ENCODE peak calls at places on chromosomes 5 and 9, in nine cellular contexts. One of them, this sample, is unnamed. For H3K4me1, the result is how much of the 10 kb centered on the place peaks cover.

GRCh38 chr9:2241461-2241874 is 226.3 kb downstream of the SMARCA2 start:
- DNase-seq in ovary: peak
- DNase-seq in sigmoid colon: no peak
- DNase-seq in endothelial cell of umbilical vein: peak
- DNase-seq in psoas muscle: peak
- DNase-seq in PC-9: no peak
- DNase-seq in hepatocyte: peak
- DNase-seq in stomach: no peak
- DNase-seq in spleen: peak
- DNase-seq in this sample: peak

GRCh38 chr5:147671365-147671764 is 111.2 kb downstream of the JAKMIP2 start:
- DNase-seq in hepatocyte: peak
- DNase-seq in sigmoid colon: no peak
- DNase-seq in stomach: no peak
- DNase-seq in endothelial cell of umbilical vein: no peak
- DNase-seq in psoas muscle: no peak
- DNase-seq in spleen: no peak
- DNase-seq in ovary: no peak
- DNase-seq in PC-9: no peak
- DNase-seq in this sample: no peak

GRCh38 chr9:129597355-129598088 is 23.4 kb downstream of the C9orf50 start:
- DNase-seq in sigmoid colon: peak
- DNase-seq in ovary: peak
- DNase-seq in psoas muscle: peak
- DNase-seq in hepatocyte: peak
- DNase-seq in spleen: no peak
- DNase-seq in endothelial cell of umbilical vein: peak
- DNase-seq in stomach: peak
- DNase-seq in PC-9: no peak
- DNase-seq in this sample: no peak

GRCh38 chr9:80796662-80797426 is 892.5 kb downstream of the TLE1 start:
- DNase-seq in hepatocyte: peak
- DNase-seq in stomach: no peak
- DNase-seq in spleen: no peak
- DNase-seq in ovary: no peak
- DNase-seq in psoas muscle: no peak
- DNase-seq in sigmoid colon: peak
- DNase-seq in PC-9: no peak
- DNase-seq in endothelial cell of umbilical vein: no peak
- DNase-seq in this sample: no peak

GRCh38 chr5:21680661-21681060 is 1172.5 kb downstream of the CDH12 start:
- DNase-seq in PC-9: peak
- DNase-seq in spleen: no peak
- DNase-seq in psoas muscle: no peak
- DNase-seq in sigmoid colon: no peak
- DNase-seq in ovary: no peak
- DNase-seq in endothelial cell of umbilical vein: no peak
- DNase-seq in stomach: no peak
- DNase-seq in hepatocyte: no peak
- DNase-seq in this sample: no peak

GRCh38 chr5:142600092-142600491 is 85.8 kb downstream of the FGF1 start:
- DNase-seq in hepatocyte: no peak
- DNase-seq in sigmoid colon: no peak
- DNase-seq in stomach: no peak
- DNase-seq in endothelial cell of umbilical vein: no peak
- DNase-seq in PC-9: no peak
- DNase-seq in spleen: no peak
- DNase-seq in psoas muscle: no peak
- DNase-seq in ovary: no peak
- DNase-seq in this sample: no peak

GRCh38 chr5:96709152-96709821 is 47.1 kb downstream of the CAST start:
- DNase-seq in ovary: no peak
- DNase-seq in psoas muscle: no peak
- DNase-seq in sigmoid colon: no peak
- DNase-seq in endothelial cell of umbilical vein: no peak
- DNase-seq in stomach: no peak
- DNase-seq in spleen: no peak
- DNase-seq in PC-9: no peak
- DNase-seq in hepatocyte: no peak
- DNase-seq in this sample: no peak

GRCh38 chr5:130237721-130238120 is 333.5 kb downstream of the CHSY3 start:
- DNase-seq in hepatocyte: no peak
- DNase-seq in stomach: no peak
- DNase-seq in ovary: no peak
- DNase-seq in spleen: no peak
- DNase-seq in endothelial cell of umbilical vein: peak
- DNase-seq in psoas muscle: no peak
- DNase-seq in sigmoid colon: no peak
- DNase-seq in PC-9: no peak
- DNase-seq in this sample: no peak

GRCh38 chr5:140256726-140257125 is 46.2 kb downstream of the PFDN1 start:
- DNase-seq in PC-9: no peak
- DNase-seq in ovary: no peak
- DNase-seq in endothelial cell of umbilical vein: no peak
- DNase-seq in sigmoid colon: no peak
- DNase-seq in psoas muscle: no peak
- DNase-seq in stomach: no peak
- DNase-seq in hepatocyte: no peak
- DNase-seq in spleen: no peak
- DNase-seq in this sample: no peak

GRCh38 chr5:151733727-151734408 is 24.6 kb downstream of the ATOX1 start:
- DNase-seq in spleen: no peak
- DNase-seq in hepatocyte: no peak
- DNase-seq in ovary: no peak
- DNase-seq in psoas muscle: no peak
- DNase-seq in stomach: no peak
- DNase-seq in endothelial cell of umbilical vein: no peak
- DNase-seq in PC-9: no peak
- DNase-seq in sigmoid colon: no peak
- DNase-seq in this sample: no peak

GRCh38 chr9:110206388-110206787 is 1.6 kb downstream of the C9orf152 start:
- DNase-seq in ovary: no peak
- DNase-seq in sigmoid colon: no peak
- DNase-seq in PC-9: no peak
- DNase-seq in endothelial cell of umbilical vein: no peak
- DNase-seq in psoas muscle: no peak
- DNase-seq in stomach: peak
- DNase-seq in hepatocyte: no peak
- DNase-seq in spleen: no peak
- DNase-seq in this sample: no peak

GRCh38 chr9:4980046-4980727 is 4.9 kb upstream of the JAK2 start:
- DNase-seq in psoas muscle: no peak
- DNase-seq in PC-9: peak
- DNase-seq in ovary: no peak
- DNase-seq in endothelial cell of umbilical vein: no peak
- DNase-seq in sigmoid colon: no peak
- DNase-seq in stomach: no peak
- DNase-seq in spleen: no peak
- DNase-seq in hepatocyte: no peak
- DNase-seq in this sample: no peak

GRCh38 chr5:156456857-156457256 is 129.9 kb downstream of the SGCD start:
- DNase-seq in psoas muscle: no peak
- DNase-seq in spleen: no peak
- DNase-seq in hepatocyte: no peak
- DNase-seq in endothelial cell of umbilical vein: no peak
- DNase-seq in ovary: no peak
- DNase-seq in sigmoid colon: no peak
- DNase-seq in stomach: no peak
- DNase-seq in PC-9: no peak
- DNase-seq in this sample: no peak

GRCh38 chr5:88826959-88827585 is 55.9 kb downstream of the MEF2C start:
- DNase-seq in ovary: no peak
- DNase-seq in hepatocyte: peak
- DNase-seq in psoas muscle: no peak
- DNase-seq in sigmoid colon: peak
- DNase-seq in PC-9: no peak
- DNase-seq in endothelial cell of umbilical vein: peak
- DNase-seq in stomach: no peak
- DNase-seq in spleen: peak
- DNase-seq in this sample: peak

GRCh38 chr5:150357326-150358260 is at the start of gene TCOF1:
- DNase-seq in PC-9: peak
- DNase-seq in endothelial cell of umbilical vein: peak
- DNase-seq in ovary: peak
- DNase-seq in psoas muscle: peak
- DNase-seq in hepatocyte: peak
- DNase-seq in spleen: peak
- DNase-seq in sigmoid colon: peak
- DNase-seq in stomach: peak
- DNase-seq in this sample: peak

GRCh38 chr5:150353395-150353675 is 4.2 kb upstream of the TCOF1 start:
- DNase-seq in endothelial cell of umbilical vein: no peak
- DNase-seq in spleen: no peak
- DNase-seq in stomach: no peak
- DNase-seq in ovary: no peak
- DNase-seq in psoas muscle: no peak
- DNase-seq in PC-9: no peak
- DNase-seq in hepatocyte: no peak
- DNase-seq in sigmoid colon: no peak
- DNase-seq in this sample: no peak

GRCh38 chr5:150358261-150359095 is 981 bp downstream of the TCOF1 start:
- DNase-seq in ovary: no peak
- DNase-seq in sigmoid colon: no peak
- DNase-seq in stomach: no peak
- DNase-seq in endothelial cell of umbilical vein: peak
- DNase-seq in PC-9: peak
- DNase-seq in spleen: no peak
- DNase-seq in psoas muscle: no peak
- DNase-seq in hepatocyte: peak
- DNase-seq in this sample: no peak

GRCh38 chr5:150355791-150356190 is 1.7 kb upstream of the TCOF1 start:
- DNase-seq in sigmoid colon: no peak
- DNase-seq in psoas muscle: no peak
- DNase-seq in endothelial cell of umbilical vein: no peak
- DNase-seq in PC-9: no peak
- DNase-seq in spleen: no peak
- DNase-seq in stomach: no peak
- DNase-seq in ovary: no peak
- DNase-seq in hepatocyte: no peak
- DNase-seq in this sample: no peak

DNA sequence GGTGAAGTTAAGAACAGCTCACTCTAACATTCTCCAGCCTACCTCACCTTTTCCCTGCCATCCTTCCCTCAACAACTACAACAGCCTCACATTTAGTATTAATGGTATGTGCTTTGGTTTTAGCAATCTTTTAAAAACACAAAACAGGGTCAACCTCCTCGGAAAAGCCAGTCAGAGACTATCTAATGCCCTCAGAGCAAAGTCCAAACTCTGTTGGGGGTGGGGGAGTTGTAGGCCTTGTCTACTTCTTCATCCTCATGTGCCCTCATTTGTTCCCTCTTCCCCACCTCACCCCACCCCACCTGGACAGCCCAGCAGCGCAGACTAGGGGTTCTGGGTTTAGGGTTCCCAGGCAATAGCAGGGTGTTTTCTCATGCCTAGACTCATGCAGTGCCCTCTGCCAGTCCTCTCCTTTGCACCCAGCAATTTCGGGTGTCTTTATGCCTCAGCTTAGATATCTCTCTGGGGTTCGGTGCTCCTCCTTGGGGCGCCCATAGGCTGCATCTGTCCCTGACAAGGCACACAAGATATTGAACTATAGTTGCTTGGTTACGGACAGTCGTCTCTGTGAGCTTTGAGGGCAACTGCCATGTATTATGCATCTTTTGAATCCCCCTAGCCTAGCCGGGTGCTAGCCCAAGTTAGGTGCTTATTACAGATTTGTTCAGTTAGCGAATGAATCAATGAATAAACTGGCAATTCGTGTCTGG is 767 bp upstream of the TCOF1 start:
- DNase-seq in ovary: no peak
- DNase-seq in stomach: no peak
- DNase-seq in spleen: no peak
- DNase-seq in sigmoid colon: no peak
- DNase-seq in psoas muscle: no peak
- DNase-seq in hepatocyte: no peak
- DNase-seq in endothelial cell of umbilical vein: no peak
- DNase-seq in PC-9: no peak
- DNase-seq in this sample: no peak
- H3K27ac ChIP-seq in ovary: no peak
- H3K27ac ChIP-seq in stomach: peak
- H3K27ac ChIP-seq in spleen: no peak
- H3K27ac ChIP-seq in sigmoid colon: peak
- H3K27ac ChIP-seq in psoas muscle: peak
- H3K27ac ChIP-seq in hepatocyte: peak
- H3K27ac ChIP-seq in endothelial cell of umbilical vein: no peak
- H3K27ac ChIP-seq in PC-9: no peak
- H3K27ac ChIP-seq in this sample: peak

GRCh38 chr5:119268387-119269060 is 87.3 kb upstream of the TNFAIP8 start:
- DNase-seq in spleen: peak
- DNase-seq in sigmoid colon: peak
- DNase-seq in hepatocyte: peak
- DNase-seq in ovary: peak
- DNase-seq in endothelial cell of umbilical vein: peak
- DNase-seq in stomach: peak
- DNase-seq in PC-9: peak
- DNase-seq in psoas muscle: peak
- DNase-seq in this sample: peak
- TF ChIP-seq CTCF in spleen: peak
- TF ChIP-seq CTCF in sigmoid colon: no peak
- TF ChIP-seq CTCF in hepatocyte: no peak
- TF ChIP-seq CTCF in ovary: peak
- TF ChIP-seq CTCF in endothelial cell of umbilical vein: no peak
- TF ChIP-seq CTCF in stomach: no peak
- TF ChIP-seq CTCF in PC-9: no peak
- TF ChIP-seq CTCF in psoas muscle: no peak
- TF ChIP-seq CTCF in this sample: no peak

GRCh38 chr5:171984748-171985419 is 21.6 kb downstream of the FBXW11 start:
- DNase-seq in spleen: no peak
- DNase-seq in psoas muscle: no peak
- DNase-seq in PC-9: no peak
- DNase-seq in sigmoid colon: no peak
- DNase-seq in ovary: no peak
- DNase-seq in stomach: no peak
- DNase-seq in hepatocyte: no peak
- DNase-seq in endothelial cell of umbilical vein: peak
- DNase-seq in this sample: no peak
- H3K4me1 ChIP-seq in spleen: half or more
- H3K4me1 ChIP-seq in psoas muscle: under half
- H3K4me1 ChIP-seq in PC-9: under half
- H3K4me1 ChIP-seq in sigmoid colon: under half
- H3K4me1 ChIP-seq in ovary: under half
- H3K4me1 ChIP-seq in stomach: half or more
- H3K4me1 ChIP-seq in hepatocyte: under half
- H3K4me1 ChIP-seq in endothelial cell of umbilical vein: under half
- H3K4me1 ChIP-seq in this sample: under half

DNA sequence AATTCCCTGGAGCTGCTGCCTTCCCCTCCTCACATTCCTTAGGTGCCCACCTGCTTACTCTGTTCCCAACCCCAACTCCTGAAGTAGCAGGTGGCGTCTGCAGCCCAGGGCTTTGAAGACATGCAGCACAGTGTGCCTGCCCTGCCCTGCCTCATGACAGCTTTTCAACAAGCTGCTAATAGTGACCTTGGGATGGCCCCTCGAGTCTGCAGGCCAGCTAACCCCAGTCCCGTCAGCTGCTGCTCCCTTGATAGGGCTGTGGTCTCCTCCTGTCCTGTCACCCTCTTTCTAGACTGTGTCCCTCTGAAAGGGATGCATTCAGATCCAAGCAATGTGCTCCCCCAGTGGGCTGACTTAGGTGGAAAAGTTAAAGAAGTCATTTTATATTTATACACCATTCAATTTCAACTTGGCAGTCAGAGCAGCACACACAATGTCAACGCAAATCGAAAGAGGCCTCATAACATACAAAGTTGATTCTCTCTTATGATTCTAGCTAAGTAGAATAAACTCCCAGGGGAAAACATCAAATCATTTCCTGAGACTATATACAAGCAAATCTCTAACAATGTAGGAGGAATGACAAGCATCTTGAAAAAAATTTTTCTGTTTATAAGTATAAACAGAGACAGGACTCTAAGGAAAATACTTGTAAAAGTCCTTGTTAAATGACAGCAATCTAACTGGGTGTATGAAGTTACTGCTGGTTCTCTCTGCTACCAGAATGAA is 37.9 kb downstream of the ADRB2 start:
- DNase-seq in psoas muscle: no peak
- DNase-seq in stomach: no peak
- DNase-seq in spleen: no peak
- DNase-seq in PC-9: no peak
- DNase-seq in hepatocyte: no peak
- DNase-seq in sigmoid colon: no peak
- DNase-seq in endothelial cell of umbilical vein: peak
- DNase-seq in ovary: no peak
- DNase-seq in this sample: no peak
- H3K27ac ChIP-seq in psoas muscle: peak
- H3K27ac ChIP-seq in stomach: no peak
- H3K27ac ChIP-seq in spleen: no peak
- H3K27ac ChIP-seq in PC-9: no peak
- H3K27ac ChIP-seq in hepatocyte: no peak
- H3K27ac ChIP-seq in sigmoid colon: peak
- H3K27ac ChIP-seq in endothelial cell of umbilical vein: no peak
- H3K27ac ChIP-seq in ovary: no peak
- H3K27ac ChIP-seq in this sample: no peak